ENCODE peak calls at places on chromosomes 6 and 20, in six cellular contexts. L is psoas muscle, O is heart left ventricle, F is AG04450, S is Peyer's patch, D is ovary. M is an unnamed sample.
A peak's percentile ranks its signal among the peaks of the same experiment; 100 is the strongest.

GRCh38 chr20:45226287-45226686 is 5.1 kb downstream of the SEMG2 start:
- DNase-seq in L (no peak), O (no peak), F (no peak), S (no peak), D (no peak), M (no peak)

GRCh38 chr6:74931567-74931966 is 274.3 kb downstream of the COL12A1 start:
- DNase-seq in L (no peak), O (no peak), F (peak; percentile 47), S (no peak), D (no peak), M (no peak)

GRCh38 chr6:19999319-20000191 is 162.4 kb downstream of the ID4 start:
- DNase-seq in L (no peak), O (no peak), F (no peak), S (no peak), D (no peak), M (no peak)

GRCh38 chr6:87487555-87487954 is 14.8 kb downstream of the SLC35A1 start:
- DNase-seq in L (no peak), O (no peak), F (peak; percentile 24), S (no peak), D (no peak), M (no peak)

GRCh38 chr6:9921366-9921765 is 493.5 kb downstream of the TFAP2A start:
- DNase-seq in L (no peak), O (no peak), F (no peak), S (no peak), D (no peak), M (no peak)

GRCh38 chr20:24767623-24768100 is 181.4 kb upstream of the CST7 start:
- DNase-seq in L (no peak), O (no peak), F (no peak), S (no peak), D (peak; percentile 3), M (peak; percentile 1)

GRCh38 chr6:18488004-18488403 is 100.9 kb downstream of the RNF144B start:
- DNase-seq in L (no peak), O (no peak), F (no peak), S (no peak), D (no peak), M (no peak)

GRCh38 chr6:159691133-159691962 is 1.7 kb downstream of the SOD2 start:
- DNase-seq in L (no peak), O (peak; percentile 26), F (peak; percentile 81), S (no peak), D (no peak), M (no peak)

GRCh38 chr6:144661101-144661806 is 376.1 kb downstream of the UTRN start:
- DNase-seq in L (no peak), O (no peak), F (no peak), S (no peak), D (no peak), M (no peak)

GRCh38 chr6:96545882-96546281 is 17.0 kb upstream of the FHL5 start:
- DNase-seq in L (no peak), O (no peak), F (no peak), S (no peak), D (no peak), M (no peak)

GRCh38 chr6:17347012-17347411 is 46.4 kb upstream of the CAP2 start:
- DNase-seq in L (no peak), O (no peak), F (no peak), S (no peak), D (no peak), M (no peak)

GRCh38 chr6:143810745-143811144 is 32.4 kb upstream of the LTV1 start:
- DNase-seq in L (no peak), O (no peak), F (no peak), S (no peak), D (no peak), M (no peak)

GRCh38 chr6:117352466-117353081 is 73.2 kb downstream of the ROS1 start:
- DNase-seq in L (no peak), O (no peak), F (no peak), S (no peak), D (no peak), M (no peak)

GRCh38 chr20:46563170-46563847 is 12.9 kb upstream of the OCSTAMP start:
- DNase-seq in L (no peak), O (no peak), F (no peak), S (no peak), D (no peak), M (no peak)

GRCh38 chr20:17557675-17558006 is 12.2 kb upstream of the DSTN start:
- DNase-seq in L (no peak), O (no peak), F (peak; percentile 70), S (no peak), D (no peak), M (no peak)

GRCh38 chr20:9945406-9945805 is 89.4 kb upstream of the ANKEF1 start:
- DNase-seq in L (no peak), O (no peak), F (no peak), S (no peak), D (no peak), M (no peak)

GRCh38 chr6:128208078-128208477 is 307.2 kb upstream of the THEMIS start:
- DNase-seq in L (no peak), O (no peak), F (no peak), S (no peak), D (no peak), M (no peak)

GRCh38 chr20:57707849-57708693 is 1.7 kb downstream of the PMEPA1 start:
- DNase-seq in L (no peak), O (peak; percentile 29), F (no peak), S (no peak), D (peak; percentile 43), M (no peak)
- H3K27ac ChIP-seq in L (peak overlapping the region; percentile 70), O (peak overlapping the region; percentile 93), F (no peak overlapping the region), S (no peak overlapping the region), D (peak overlapping the region; percentile 57), M (peak overlapping the region; percentile 67)

GRCh38 chr6:3884007-3884745 is 35.0 kb downstream of the FAM50B start:
- DNase-seq in L (no peak), O (no peak), F (peak; percentile 50), S (no peak), D (no peak), M (no peak)

GRCh38 chr6:3885262-3886036 is 36.3 kb downstream of the FAM50B start:
- DNase-seq in L (peak; percentile 67), O (no peak), F (no peak), S (no peak), D (no peak), M (no peak)

GRCh38 chr6:3888153-3888957 is 39.2 kb downstream of the FAM50B start:
- DNase-seq in L (peak; percentile 80), O (no peak), F (no peak), S (no peak), D (no peak), M (no peak)

GRCh38 chr6:3882865-3883264 is 33.7 kb downstream of the FAM50B start:
- DNase-seq in L (no peak), O (no peak), F (peak; percentile 53), S (no peak), D (no peak), M (no peak)

DNA sequence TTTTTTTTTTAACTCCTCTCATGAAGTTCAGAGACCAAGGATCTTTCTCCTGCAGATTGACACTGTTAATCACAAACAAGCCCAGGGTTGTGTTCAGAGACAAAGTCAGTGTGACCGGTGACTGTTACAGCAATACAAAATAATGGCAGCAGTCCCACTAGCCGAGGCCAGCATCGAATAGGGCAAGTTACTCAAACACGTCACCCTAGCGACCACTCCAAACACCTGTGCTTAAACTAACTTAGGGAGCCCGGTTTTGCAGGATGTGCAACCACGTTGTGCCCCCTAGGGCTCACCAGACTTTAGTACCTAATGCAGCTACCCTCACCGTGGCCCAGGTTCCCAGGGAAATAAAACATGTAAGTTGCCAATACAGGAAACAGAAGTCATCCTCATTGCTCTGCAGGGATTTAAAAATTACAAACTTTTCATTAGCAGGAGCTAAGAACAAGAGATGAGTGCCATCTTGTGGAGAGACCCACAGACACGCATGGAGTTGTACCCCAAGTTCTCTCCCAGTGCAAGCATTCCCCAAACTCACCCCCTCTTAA is 38.1 kb downstream of the FAM50B start:
- DNase-seq in L (no peak), O (no peak), F (no peak), S (no peak), D (no peak), M (no peak)
- TF ChIP-seq CTCF in L (peak; percentile 51), O (peak; percentile 53), F (peak; percentile 65), S (peak; percentile 38), D (no peak), M (peak; percentile 74)

GRCh38 chr20:49288250-49288751 is 10.4 kb upstream of the ZNFX1 start:
- DNase-seq in L (no peak), O (no peak), F (no peak), S (no peak), D (no peak), M (no peak)

GRCh38 chr20:49285233-49285668 is 7.4 kb upstream of the ZNFX1 start:
- DNase-seq in L (no peak), O (no peak), F (no peak), S (no peak), D (no peak), M (no peak)

GRCh38 chr20:49285813-49286494 is 8.1 kb upstream of the ZNFX1 start:
- DNase-seq in L (no peak), O (no peak), F (no peak), S (no peak), D (no peak), M (no peak)

GRCh38 chr20:49287555-49288249 is 9.8 kb upstream of the ZNFX1 start:
- DNase-seq in L (no peak), O (no peak), F (no peak), S (no peak), D (no peak), M (no peak)

DNA sequence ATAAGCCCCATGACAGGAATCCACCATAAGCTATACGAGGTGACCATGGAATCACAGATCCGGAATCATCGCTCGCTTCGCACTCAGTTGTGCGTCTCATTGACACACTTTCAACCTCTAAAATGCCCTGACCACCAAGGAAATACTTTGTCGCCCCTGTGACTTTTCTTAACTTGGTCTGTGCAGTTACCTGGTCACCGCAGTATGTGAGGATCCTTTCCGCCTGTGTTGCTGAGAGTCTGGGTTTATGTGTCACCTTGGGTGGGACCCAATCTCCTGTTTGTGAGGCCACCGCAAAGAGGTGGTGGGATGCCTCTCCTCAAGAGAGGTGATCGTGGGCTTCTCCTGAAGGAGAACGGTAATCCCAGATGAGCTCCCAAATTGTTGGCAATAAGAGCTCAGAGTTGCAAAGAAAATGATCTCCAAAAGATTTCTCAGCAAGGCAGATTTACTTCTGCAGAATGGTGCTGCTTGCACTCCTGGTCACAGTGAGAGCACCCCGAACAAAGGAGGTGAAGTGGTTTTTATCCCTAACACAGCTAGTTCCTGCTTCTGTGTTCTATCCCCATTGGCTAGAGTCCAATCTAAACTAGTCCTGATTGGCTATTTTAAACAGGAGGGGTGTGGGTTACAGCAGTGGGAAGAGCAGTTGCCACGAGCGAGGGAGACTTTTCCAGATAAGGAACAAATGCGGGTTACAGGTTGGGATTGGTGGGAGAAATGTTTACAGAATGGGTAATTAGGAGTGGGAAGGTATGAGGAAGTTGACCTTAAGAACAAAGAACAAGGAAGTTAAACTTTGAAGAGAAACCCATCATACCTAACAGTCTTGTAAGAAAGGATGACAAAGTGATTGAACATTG is 9.1 kb upstream of the ZNFX1 start:
- DNase-seq in L (no peak), O (no peak), F (no peak), S (no peak), D (no peak), M (no peak)
- H3K4me3 ChIP-seq in L (no peak overlapping the region), O (no peak overlapping the region), F (no peak overlapping the region), S (no peak overlapping the region), D (no peak overlapping the region), M (no peak overlapping the region)

GRCh38 chr6:104969785-104970581 is 13.1 kb downstream of the LIN28B start:
- DNase-seq in L (no peak), O (no peak), F (no peak), S (no peak), D (no peak), M (no peak)
- H3K27ac ChIP-seq in L (no peak overlapping the region), O (no peak overlapping the region), F (no peak overlapping the region), S (no peak overlapping the region), D (no peak overlapping the region), M (no peak overlapping the region)